ENCODE peak calls at places on chromosome 14, in seven cellular contexts. One of them, this sample, is unnamed.

GRCh38 chr14:26820101-26820500 is 222.3 kb upstream of the NOVA1 start:
- DNase-seq in aorta: no peak
- DNase-seq in AG10803: no peak
- DNase-seq in MM.1S: no peak
- DNase-seq in lower lobe of right lung: no peak
- DNase-seq in HS-5: no peak
- DNase-seq in germinal center: no peak
- DNase-seq in this sample: no peak

GRCh38 chr14:58465425-58465824 is 37.9 kb downstream of the KIAA0586 start:
- DNase-seq in aorta: no peak
- DNase-seq in AG10803: peak
- DNase-seq in MM.1S: no peak
- DNase-seq in lower lobe of right lung: no peak
- DNase-seq in HS-5: no peak
- DNase-seq in germinal center: no peak
- DNase-seq in this sample: no peak

GRCh38 chr14:69443296-69443805 is 41.2 kb upstream of the PLEKHD1 start:
- DNase-seq in aorta: no peak
- DNase-seq in AG10803: no peak
- DNase-seq in MM.1S: no peak
- DNase-seq in lower lobe of right lung: no peak
- DNase-seq in HS-5: no peak
- DNase-seq in germinal center: no peak
- DNase-seq in this sample: no peak

GRCh38 chr14:30291216-30291615 is 267.7 kb upstream of the G2E3 start:
- DNase-seq in aorta: no peak
- DNase-seq in AG10803: peak
- DNase-seq in MM.1S: no peak
- DNase-seq in lower lobe of right lung: no peak
- DNase-seq in HS-5: peak
- DNase-seq in germinal center: no peak
- DNase-seq in this sample: no peak

GRCh38 chr14:94340533-94340932 is 17.4 kb upstream of the SERPINA6 start:
- DNase-seq in aorta: no peak
- DNase-seq in AG10803: no peak
- DNase-seq in MM.1S: no peak
- DNase-seq in lower lobe of right lung: no peak
- DNase-seq in HS-5: no peak
- DNase-seq in germinal center: no peak
- DNase-seq in this sample: no peak

GRCh38 chr14:52313903-52314481 is at the start of gene PTGER2:
- DNase-seq in aorta: peak
- DNase-seq in AG10803: peak
- DNase-seq in MM.1S: peak
- DNase-seq in lower lobe of right lung: peak
- DNase-seq in HS-5: no peak
- DNase-seq in germinal center: peak
- DNase-seq in this sample: no peak

GRCh38 chr14:90846511-90846910 is 30.3 kb upstream of the TTC7B start:
- DNase-seq in aorta: no peak
- DNase-seq in AG10803: peak
- DNase-seq in MM.1S: no peak
- DNase-seq in lower lobe of right lung: no peak
- DNase-seq in HS-5: peak
- DNase-seq in germinal center: no peak
- DNase-seq in this sample: no peak

GRCh38 chr14:52185178-52185577 is 82.3 kb upstream of the PTGDR start:
- DNase-seq in aorta: no peak
- DNase-seq in AG10803: no peak
- DNase-seq in MM.1S: no peak
- DNase-seq in lower lobe of right lung: no peak
- DNase-seq in HS-5: no peak
- DNase-seq in germinal center: no peak
- DNase-seq in this sample: no peak

GRCh38 chr14:44886860-44887595 is 74.7 kb downstream of the KLHL28 start:
- DNase-seq in aorta: no peak
- DNase-seq in AG10803: no peak
- DNase-seq in MM.1S: no peak
- DNase-seq in lower lobe of right lung: no peak
- DNase-seq in HS-5: no peak
- DNase-seq in germinal center: no peak
- DNase-seq in this sample: no peak

GRCh38 chr14:67575684-67576083 is 24.4 kb downstream of the PIGH start:
- DNase-seq in aorta: no peak
- DNase-seq in AG10803: no peak
- DNase-seq in MM.1S: no peak
- DNase-seq in lower lobe of right lung: peak
- DNase-seq in HS-5: no peak
- DNase-seq in germinal center: no peak
- DNase-seq in this sample: no peak

GRCh38 chr14:100419856-100420255 is 96.7 kb downstream of the SLC25A47 start:
- DNase-seq in aorta: peak
- DNase-seq in AG10803: no peak
- DNase-seq in MM.1S: no peak
- DNase-seq in lower lobe of right lung: no peak
- DNase-seq in HS-5: no peak
- DNase-seq in germinal center: no peak
- DNase-seq in this sample: no peak

GRCh38 chr14:93346926-93347721 is at the start of gene COX8C:
- DNase-seq in aorta: no peak
- DNase-seq in AG10803: no peak
- DNase-seq in MM.1S: no peak
- DNase-seq in lower lobe of right lung: no peak
- DNase-seq in HS-5: no peak
- DNase-seq in germinal center: no peak
- DNase-seq in this sample: no peak

GRCh38 chr14:61437383-61437782 is 116.0 kb downstream of the PRKCH start:
- DNase-seq in aorta: no peak
- DNase-seq in AG10803: no peak
- DNase-seq in MM.1S: no peak
- DNase-seq in lower lobe of right lung: no peak
- DNase-seq in HS-5: no peak
- DNase-seq in germinal center: no peak
- DNase-seq in this sample: no peak

GRCh38 chr14:22200977-22201605 is 387.9 kb downstream of the DAD1 start:
- DNase-seq in aorta: no peak
- DNase-seq in AG10803: peak
- DNase-seq in MM.1S: peak
- DNase-seq in lower lobe of right lung: no peak
- DNase-seq in HS-5: no peak
- DNase-seq in germinal center: peak
- DNase-seq in this sample: peak

GRCh38 chr14:98984719-98985041 is 287.3 kb downstream of the BCL11B start:
- DNase-seq in aorta: no peak
- DNase-seq in AG10803: no peak
- DNase-seq in MM.1S: no peak
- DNase-seq in lower lobe of right lung: no peak
- DNase-seq in HS-5: no peak
- DNase-seq in germinal center: no peak
- DNase-seq in this sample: no peak

GRCh38 chr14:56422703-56423213 is 156.8 kb upstream of the TMEM260 start:
- DNase-seq in aorta: no peak
- DNase-seq in AG10803: peak
- DNase-seq in MM.1S: no peak
- DNase-seq in lower lobe of right lung: peak
- DNase-seq in HS-5: peak
- DNase-seq in germinal center: peak
- DNase-seq in this sample: peak

GRCh38 chr14:39568809-39569538 is 136.7 kb upstream of the FBXO33 start:
- DNase-seq in aorta: no peak
- DNase-seq in AG10803: no peak
- DNase-seq in MM.1S: no peak
- DNase-seq in lower lobe of right lung: no peak
- DNase-seq in HS-5: no peak
- DNase-seq in germinal center: no peak
- DNase-seq in this sample: no peak

GRCh38 chr14:61526405-61527312 is 168.7 kb upstream of the HIF1A start:
- DNase-seq in aorta: no peak
- DNase-seq in AG10803: no peak
- DNase-seq in MM.1S: no peak
- DNase-seq in lower lobe of right lung: peak
- DNase-seq in HS-5: no peak
- DNase-seq in germinal center: no peak
- DNase-seq in this sample: no peak

GRCh38 chr14:103056322-103057027 is 874 bp downstream of the CDC42BPB start:
- DNase-seq in aorta: peak
- DNase-seq in AG10803: peak
- DNase-seq in MM.1S: no peak
- DNase-seq in lower lobe of right lung: peak
- DNase-seq in HS-5: no peak
- DNase-seq in germinal center: no peak
- DNase-seq in this sample: peak

GRCh38 chr14:24665440-24665991 is 31.5 kb upstream of the GZMB start:
- DNase-seq in aorta: no peak
- DNase-seq in AG10803: no peak
- DNase-seq in MM.1S: peak
- DNase-seq in lower lobe of right lung: no peak
- DNase-seq in HS-5: no peak
- DNase-seq in germinal center: peak
- DNase-seq in this sample: no peak